ENCODE peak calls at places on chromosomes 3 and 15, in nine cellular contexts. One of them, this sample, is unnamed.

GRCh38 chr15:98580577-98580976 is 67.8 kb upstream of the IGF1R start:
- DNase-seq in LoVo: no peak
- DNase-seq in stimulated activated CD4-positive, alpha-beta T cell treated with anti-CD3 and anti-CD28 coated beads, Interleukin-1b, Interleukin-23, amount 100 ng/mL, for 4 hours: no peak
- DNase-seq in body of pancreas: no peak
- DNase-seq in DMS153: no peak
- DNase-seq in D341Med: no peak
- DNase-seq in ACHN: no peak
- DNase-seq in effector memory CD4-positive, alpha-beta T cell: no peak
- DNase-seq in HT-29: no peak
- DNase-seq in this sample: no peak

GRCh38 chr3:148903022-148903442 is 37.9 kb downstream of the CPA3 start:
- DNase-seq in HT-29: no peak
- DNase-seq in effector memory CD4-positive, alpha-beta T cell: no peak
- DNase-seq in ACHN: no peak
- DNase-seq in D341Med: no peak
- DNase-seq in LoVo: no peak
- DNase-seq in body of pancreas: no peak
- DNase-seq in DMS153: no peak
- DNase-seq in stimulated activated CD4-positive, alpha-beta T cell treated with anti-CD3 and anti-CD28 coated beads, Interleukin-1b, Interleukin-23, amount 100 ng/mL, for 4 hours: no peak
- DNase-seq in this sample: no peak

GRCh38 chr15:85026304-85027032 is 44.8 kb downstream of the PDE8A start:
- DNase-seq in D341Med: no peak
- DNase-seq in DMS153: no peak
- DNase-seq in ACHN: no peak
- DNase-seq in effector memory CD4-positive, alpha-beta T cell: no peak
- DNase-seq in body of pancreas: peak
- DNase-seq in HT-29: no peak
- DNase-seq in stimulated activated CD4-positive, alpha-beta T cell treated with anti-CD3 and anti-CD28 coated beads, Interleukin-1b, Interleukin-23, amount 100 ng/mL, for 4 hours: no peak
- DNase-seq in LoVo: no peak
- DNase-seq in this sample: no peak

GRCh38 chr15:69526086-69526485 is 73.5 kb downstream of the RPLP1 start:
- DNase-seq in stimulated activated CD4-positive, alpha-beta T cell treated with anti-CD3 and anti-CD28 coated beads, Interleukin-1b, Interleukin-23, amount 100 ng/mL, for 4 hours: no peak
- DNase-seq in body of pancreas: no peak
- DNase-seq in HT-29: no peak
- DNase-seq in D341Med: no peak
- DNase-seq in ACHN: no peak
- DNase-seq in effector memory CD4-positive, alpha-beta T cell: no peak
- DNase-seq in LoVo: no peak
- DNase-seq in DMS153: no peak
- DNase-seq in this sample: no peak

GRCh38 chr15:80776420-80777045 is 2.6 kb upstream of the CEMIP start:
- DNase-seq in D341Med: peak
- DNase-seq in stimulated activated CD4-positive, alpha-beta T cell treated with anti-CD3 and anti-CD28 coated beads, Interleukin-1b, Interleukin-23, amount 100 ng/mL, for 4 hours: peak
- DNase-seq in effector memory CD4-positive, alpha-beta T cell: peak
- DNase-seq in HT-29: peak
- DNase-seq in DMS153: peak
- DNase-seq in LoVo: peak
- DNase-seq in ACHN: peak
- DNase-seq in body of pancreas: peak
- DNase-seq in this sample: peak

GRCh38 chr3:11187678-11188077 is 33.4 kb downstream of the HRH1 start:
- DNase-seq in body of pancreas: no peak
- DNase-seq in LoVo: no peak
- DNase-seq in DMS153: no peak
- DNase-seq in HT-29: no peak
- DNase-seq in ACHN: no peak
- DNase-seq in stimulated activated CD4-positive, alpha-beta T cell treated with anti-CD3 and anti-CD28 coated beads, Interleukin-1b, Interleukin-23, amount 100 ng/mL, for 4 hours: no peak
- DNase-seq in effector memory CD4-positive, alpha-beta T cell: no peak
- DNase-seq in D341Med: no peak
- DNase-seq in this sample: no peak

GRCh38 chr3:87006844-87007439 is 16.0 kb upstream of the VGLL3 start:
- DNase-seq in effector memory CD4-positive, alpha-beta T cell: no peak
- DNase-seq in D341Med: no peak
- DNase-seq in body of pancreas: no peak
- DNase-seq in LoVo: no peak
- DNase-seq in HT-29: no peak
- DNase-seq in stimulated activated CD4-positive, alpha-beta T cell treated with anti-CD3 and anti-CD28 coated beads, Interleukin-1b, Interleukin-23, amount 100 ng/mL, for 4 hours: no peak
- DNase-seq in ACHN: peak
- DNase-seq in DMS153: no peak
- DNase-seq in this sample: peak

GRCh38 chr3:47152578-47152977 is 11.3 kb downstream of the SETD2 start:
- DNase-seq in body of pancreas: no peak
- DNase-seq in ACHN: no peak
- DNase-seq in LoVo: no peak
- DNase-seq in effector memory CD4-positive, alpha-beta T cell: no peak
- DNase-seq in DMS153: no peak
- DNase-seq in stimulated activated CD4-positive, alpha-beta T cell treated with anti-CD3 and anti-CD28 coated beads, Interleukin-1b, Interleukin-23, amount 100 ng/mL, for 4 hours: no peak
- DNase-seq in HT-29: no peak
- DNase-seq in D341Med: no peak
- DNase-seq in this sample: no peak

GRCh38 chr15:89649013-89649625 is 6.1 kb downstream of the KIF7 start:
- DNase-seq in body of pancreas: no peak
- DNase-seq in stimulated activated CD4-positive, alpha-beta T cell treated with anti-CD3 and anti-CD28 coated beads, Interleukin-1b, Interleukin-23, amount 100 ng/mL, for 4 hours: no peak
- DNase-seq in LoVo: no peak
- DNase-seq in D341Med: no peak
- DNase-seq in HT-29: no peak
- DNase-seq in DMS153: no peak
- DNase-seq in effector memory CD4-positive, alpha-beta T cell: no peak
- DNase-seq in ACHN: no peak
- DNase-seq in this sample: no peak

GRCh38 chr3:50658416-50658815 is 16.3 kb upstream of the DOCK3 start:
- DNase-seq in HT-29: no peak
- DNase-seq in stimulated activated CD4-positive, alpha-beta T cell treated with anti-CD3 and anti-CD28 coated beads, Interleukin-1b, Interleukin-23, amount 100 ng/mL, for 4 hours: no peak
- DNase-seq in D341Med: no peak
- DNase-seq in LoVo: no peak
- DNase-seq in DMS153: no peak
- DNase-seq in ACHN: no peak
- DNase-seq in effector memory CD4-positive, alpha-beta T cell: no peak
- DNase-seq in body of pancreas: no peak
- DNase-seq in this sample: no peak

GRCh38 chr3:52685285-52685704 is 418 bp downstream of the PBRM1 start:
- DNase-seq in body of pancreas: peak
- DNase-seq in LoVo: peak
- DNase-seq in D341Med: peak
- DNase-seq in HT-29: peak
- DNase-seq in DMS153: peak
- DNase-seq in ACHN: peak
- DNase-seq in effector memory CD4-positive, alpha-beta T cell: peak
- DNase-seq in stimulated activated CD4-positive, alpha-beta T cell treated with anti-CD3 and anti-CD28 coated beads, Interleukin-1b, Interleukin-23, amount 100 ng/mL, for 4 hours: peak
- DNase-seq in this sample: no peak

GRCh38 chr3:13023251-13024055 is 49.8 kb downstream of the IQSEC1 start:
- DNase-seq in ACHN: peak
- DNase-seq in body of pancreas: no peak
- DNase-seq in HT-29: no peak
- DNase-seq in LoVo: no peak
- DNase-seq in stimulated activated CD4-positive, alpha-beta T cell treated with anti-CD3 and anti-CD28 coated beads, Interleukin-1b, Interleukin-23, amount 100 ng/mL, for 4 hours: no peak
- DNase-seq in D341Med: peak
- DNase-seq in effector memory CD4-positive, alpha-beta T cell: no peak
- DNase-seq in DMS153: no peak
- DNase-seq in this sample: no peak